ENCODE peak calls at places on chromosomes 4 and X, in six cellular contexts. One of them, this sample, is unnamed. For H3K4me1, the result is how much of the 10 kb centered on the place peaks cover.

GRCh38 chr4:182338059-182338458 is 94.9 kb downstream of the TENM3 start:
- DNase-seq in H9: no peak
- DNase-seq in trophoblast cell: no peak
- DNase-seq in H1: no peak
- DNase-seq in IMR-90: no peak
- DNase-seq in neuronal stem cell: no peak
- DNase-seq in this sample: no peak

GRCh38 chr4:152500798-152501434 is 35.0 kb downstream of the FBXW7 start:
- DNase-seq in trophoblast cell: peak
- DNase-seq in neuronal stem cell: peak
- DNase-seq in IMR-90: peak
- DNase-seq in H9: peak
- DNase-seq in H1: peak
- DNase-seq in this sample: peak

GRCh38 chrX:87517571-87518141 is at the start of gene KLHL4:
- DNase-seq in trophoblast cell: no peak
- DNase-seq in H9: peak
- DNase-seq in neuronal stem cell: peak
- DNase-seq in H1: peak
- DNase-seq in IMR-90: peak
- DNase-seq in this sample: peak

GRCh38 chr4:147340111-147340510 is 140.8 kb upstream of the EDNRA start:
- DNase-seq in IMR-90: peak
- DNase-seq in neuronal stem cell: no peak
- DNase-seq in H9: no peak
- DNase-seq in trophoblast cell: no peak
- DNase-seq in H1: no peak
- DNase-seq in this sample: no peak

GRCh38 chrX:81280148-81280547 is 78.2 kb downstream of the SH3BGRL start:
- DNase-seq in H9: peak
- DNase-seq in trophoblast cell: no peak
- DNase-seq in neuronal stem cell: no peak
- DNase-seq in H1: no peak
- DNase-seq in IMR-90: no peak
- DNase-seq in this sample: peak

GRCh38 chr4:112453321-112453720 is 62.7 kb downstream of the NEUROG2 start:
- DNase-seq in neuronal stem cell: no peak
- DNase-seq in IMR-90: no peak
- DNase-seq in H9: no peak
- DNase-seq in trophoblast cell: no peak
- DNase-seq in H1: no peak
- DNase-seq in this sample: no peak

GRCh38 chr4:153205757-153206156 is 1.5 kb downstream of the TRIM2 start:
- DNase-seq in neuronal stem cell: no peak
- DNase-seq in H9: peak
- DNase-seq in trophoblast cell: peak
- DNase-seq in IMR-90: no peak
- DNase-seq in H1: no peak
- DNase-seq in this sample: peak

GRCh38 chrX:39869846-39870601 is 227.7 kb downstream of the BCOR start:
- DNase-seq in neuronal stem cell: no peak
- DNase-seq in trophoblast cell: no peak
- DNase-seq in IMR-90: peak
- DNase-seq in H9: no peak
- DNase-seq in H1: no peak
- DNase-seq in this sample: no peak

GRCh38 chrX:134251241-134251640 is 14.3 kb downstream of the CCDC160 start:
- DNase-seq in H9: no peak
- DNase-seq in IMR-90: no peak
- DNase-seq in trophoblast cell: no peak
- DNase-seq in neuronal stem cell: no peak
- DNase-seq in H1: no peak
- DNase-seq in this sample: no peak

GRCh38 chrX:52082578-52082977 is 13.6 kb upstream of the MAGED4B start:
- DNase-seq in IMR-90: no peak
- DNase-seq in H1: no peak
- DNase-seq in H9: no peak
- DNase-seq in trophoblast cell: peak
- DNase-seq in neuronal stem cell: no peak
- DNase-seq in this sample: no peak

DNA sequence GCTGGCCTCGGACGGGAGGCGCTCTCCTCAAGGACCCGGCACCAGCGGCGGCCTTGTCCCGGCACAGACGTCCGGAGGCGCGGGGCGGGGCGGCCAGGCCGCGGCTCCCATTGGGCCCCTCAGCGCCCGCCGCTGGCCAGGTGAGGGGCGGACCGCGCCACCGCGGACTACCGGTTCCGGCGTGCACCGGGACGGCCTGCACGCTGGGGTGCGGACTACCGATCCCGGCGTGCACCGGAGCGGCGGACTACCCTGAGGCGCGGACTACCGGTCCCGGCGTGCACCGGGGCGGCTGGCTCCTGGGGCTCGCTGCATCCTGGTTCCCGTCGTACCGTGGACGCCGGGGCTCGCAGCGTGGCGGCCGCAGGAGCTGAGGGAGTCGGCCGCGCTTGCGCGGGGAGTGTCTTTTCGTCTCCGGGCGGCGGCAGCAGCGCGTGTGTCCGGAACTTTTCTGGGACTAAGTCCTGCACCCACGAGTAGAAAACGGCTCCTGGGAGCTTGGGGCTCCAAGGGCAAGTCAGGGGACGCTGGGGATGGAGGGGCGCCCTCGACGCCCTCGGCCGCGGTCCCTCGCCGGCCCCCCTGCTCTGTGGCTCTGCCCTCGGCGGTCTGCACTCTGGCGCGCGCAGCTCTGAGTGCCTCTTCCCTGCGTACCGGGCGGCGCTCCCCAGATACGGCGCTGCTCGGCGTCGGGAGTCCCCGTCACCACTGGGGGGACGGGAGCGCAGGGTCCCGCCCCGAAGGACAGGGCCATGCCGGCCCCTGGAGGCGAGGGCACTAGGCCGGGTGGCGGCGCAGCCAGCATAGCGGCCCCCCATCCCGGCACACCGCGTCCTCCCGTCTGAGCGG is at the start of gene LETM1:
- DNase-seq in neuronal stem cell: peak
- DNase-seq in H9: peak
- DNase-seq in IMR-90: peak
- DNase-seq in trophoblast cell: peak
- DNase-seq in H1: peak
- DNase-seq in this sample: peak
- H3K23ac ChIP-seq in neuronal stem cell: peak
- H3K23ac ChIP-seq in H9: no peak
- H3K23ac ChIP-seq in IMR-90: peak
- H3K23ac ChIP-seq in trophoblast cell: peak
- H3K23ac ChIP-seq in H1: no peak
- H3K23ac ChIP-seq in this sample: peak

DNA sequence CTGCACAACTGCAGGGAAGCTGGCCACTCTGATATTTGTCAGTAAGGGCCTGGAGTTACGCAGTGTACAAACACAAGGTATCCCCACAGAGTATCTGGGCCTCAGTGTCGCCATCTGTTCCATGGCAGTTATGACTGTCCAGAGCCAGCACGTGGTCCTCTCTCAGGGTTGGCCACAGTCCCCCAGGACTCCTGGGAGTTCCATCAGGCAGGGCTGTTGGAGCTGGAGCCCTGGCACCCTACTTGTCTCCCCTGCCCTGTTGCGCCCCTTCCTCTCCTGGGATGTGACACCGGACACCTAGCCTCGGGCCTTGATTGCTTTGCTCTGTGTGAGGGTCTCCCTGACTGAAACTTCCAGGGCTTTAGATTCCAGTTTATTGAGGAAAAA is 8.4 kb downstream of the HTRA3 start:
- DNase-seq in H9: no peak
- DNase-seq in trophoblast cell: no peak
- DNase-seq in H1: no peak
- DNase-seq in neuronal stem cell: no peak
- DNase-seq in IMR-90: peak
- DNase-seq in this sample: no peak
- H3K4ac ChIP-seq in H9: no peak
- H3K4ac ChIP-seq in trophoblast cell: no peak
- H3K4ac ChIP-seq in H1: no peak
- H3K4ac ChIP-seq in neuronal stem cell: no peak
- H3K4ac ChIP-seq in IMR-90: peak
- H3K4ac ChIP-seq in this sample: no peak

DNA sequence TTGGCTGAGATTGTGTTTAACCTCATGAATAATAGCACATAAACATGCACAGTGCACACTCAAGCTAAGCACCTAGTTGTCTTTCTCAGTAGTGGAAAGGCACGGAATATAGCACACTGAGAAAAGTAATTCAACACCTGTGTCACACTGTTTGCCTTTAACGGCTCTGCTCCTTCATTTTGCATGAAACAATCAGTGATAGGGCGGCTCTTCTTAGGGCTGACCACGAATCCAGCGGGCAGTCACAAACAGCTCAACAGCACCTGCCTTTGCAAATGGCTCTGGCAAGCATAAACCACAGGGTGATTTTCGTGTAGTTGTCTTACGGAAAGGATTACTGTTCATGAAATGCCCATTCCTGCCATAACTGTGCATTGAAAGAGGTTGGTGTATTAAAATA is 954.0 kb upstream of the TENM3 start:
- DNase-seq in H9: no peak
- DNase-seq in IMR-90: no peak
- DNase-seq in H1: no peak
- DNase-seq in trophoblast cell: no peak
- DNase-seq in neuronal stem cell: no peak
- DNase-seq in this sample: peak
- H3K4me1 ChIP-seq in H9: under half
- H3K4me1 ChIP-seq in IMR-90: under half
- H3K4me1 ChIP-seq in H1: under half
- H3K4me1 ChIP-seq in trophoblast cell: under half
- H3K4me1 ChIP-seq in neuronal stem cell: under half
- H3K4me1 ChIP-seq in this sample: under half

GRCh38 chrX:47160781-47161180 is 15.8 kb downstream of the RBM10 start:
- DNase-seq in IMR-90: no peak
- DNase-seq in neuronal stem cell: no peak
- DNase-seq in H1: no peak
- DNase-seq in H9: no peak
- DNase-seq in trophoblast cell: peak
- DNase-seq in this sample: no peak
- H3K23ac ChIP-seq in IMR-90: no peak
- H3K23ac ChIP-seq in neuronal stem cell: no peak
- H3K23ac ChIP-seq in H1: no peak
- H3K23ac ChIP-seq in H9: no peak
- H3K23ac ChIP-seq in trophoblast cell: no peak
- H3K23ac ChIP-seq in this sample: no peak

GRCh38 chr4:184536070-184536880 is 61.9 kb upstream of the IRF2 start:
- DNase-seq in IMR-90: no peak
- DNase-seq in H1: no peak
- DNase-seq in trophoblast cell: peak
- DNase-seq in H9: no peak
- DNase-seq in neuronal stem cell: no peak
- DNase-seq in this sample: peak

GRCh38 chr4:184534511-184535391 is 60.4 kb upstream of the IRF2 start:
- DNase-seq in IMR-90: peak
- DNase-seq in trophoblast cell: peak
- DNase-seq in H9: no peak
- DNase-seq in neuronal stem cell: no peak
- DNase-seq in H1: no peak
- DNase-seq in this sample: peak

GRCh38 chr4:184538023-184538599 is 63.8 kb upstream of the IRF2 start:
- DNase-seq in H9: no peak
- DNase-seq in trophoblast cell: peak
- DNase-seq in neuronal stem cell: peak
- DNase-seq in H1: no peak
- DNase-seq in IMR-90: peak
- DNase-seq in this sample: peak

GRCh38 chr4:184537269-184538022 is 63.1 kb upstream of the IRF2 start:
- DNase-seq in IMR-90: peak
- DNase-seq in trophoblast cell: peak
- DNase-seq in H9: peak
- DNase-seq in H1: peak
- DNase-seq in neuronal stem cell: peak
- DNase-seq in this sample: peak

GRCh38 chr4:184536881-184537248 is 62.5 kb upstream of the IRF2 start:
- DNase-seq in trophoblast cell: no peak
- DNase-seq in neuronal stem cell: no peak
- DNase-seq in IMR-90: no peak
- DNase-seq in H1: no peak
- DNase-seq in H9: no peak
- DNase-seq in this sample: peak
- H3K4ac ChIP-seq in trophoblast cell: no peak
- H3K4ac ChIP-seq in neuronal stem cell: no peak
- H3K4ac ChIP-seq in IMR-90: peak
- H3K4ac ChIP-seq in H1: no peak
- H3K4ac ChIP-seq in H9: no peak
- H3K4ac ChIP-seq in this sample: no peak

GRCh38 chr4:3780347-3781171 is 14.4 kb downstream of the ADRA2C start:
- DNase-seq in IMR-90: no peak
- DNase-seq in H1: no peak
- DNase-seq in H9: peak
- DNase-seq in trophoblast cell: peak
- DNase-seq in neuronal stem cell: no peak
- DNase-seq in this sample: peak

GRCh38 chr4:3784469-3785291 is 18.5 kb downstream of the ADRA2C start:
- DNase-seq in neuronal stem cell: no peak
- DNase-seq in trophoblast cell: no peak
- DNase-seq in H1: no peak
- DNase-seq in IMR-90: no peak
- DNase-seq in H9: no peak
- DNase-seq in this sample: no peak

GRCh38 chr4:3783691-3784306 is 17.6 kb downstream of the ADRA2C start:
- DNase-seq in neuronal stem cell: no peak
- DNase-seq in trophoblast cell: peak
- DNase-seq in H9: peak
- DNase-seq in IMR-90: no peak
- DNase-seq in H1: no peak
- DNase-seq in this sample: peak

GRCh38 chr4:3781193-3781886 is 15.2 kb downstream of the ADRA2C start:
- DNase-seq in IMR-90: no peak
- DNase-seq in neuronal stem cell: no peak
- DNase-seq in H9: no peak
- DNase-seq in trophoblast cell: no peak
- DNase-seq in H1: no peak
- DNase-seq in this sample: peak

GRCh38 chr4:3781997-3782930 is 16.1 kb downstream of the ADRA2C start:
- DNase-seq in neuronal stem cell: no peak
- DNase-seq in IMR-90: no peak
- DNase-seq in trophoblast cell: peak
- DNase-seq in H1: no peak
- DNase-seq in H9: no peak
- DNase-seq in this sample: no peak
- H3K4me1 ChIP-seq in neuronal stem cell: under half
- H3K4me1 ChIP-seq in IMR-90: under half
- H3K4me1 ChIP-seq in trophoblast cell: under half
- H3K4me1 ChIP-seq in H1: under half
- H3K4me1 ChIP-seq in H9: under half
- H3K4me1 ChIP-seq in this sample: under half

DNA sequence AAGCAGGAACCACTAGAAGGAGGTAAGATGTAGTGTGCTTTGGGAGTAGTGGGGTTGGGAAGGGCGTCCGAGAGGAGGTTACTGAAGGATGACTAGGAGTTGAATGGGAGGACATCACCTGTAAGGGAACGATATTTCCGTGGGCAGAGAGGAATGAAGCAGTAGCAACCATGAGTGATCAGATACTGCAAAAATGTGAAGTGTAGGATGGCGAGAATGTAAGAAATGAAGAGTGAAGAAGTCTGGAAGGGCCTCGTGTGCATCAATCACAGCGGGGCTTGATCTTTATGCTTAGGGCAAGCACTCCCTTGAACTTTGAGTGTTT is 594 bp downstream of the MSMO1 start:
- DNase-seq in trophoblast cell: peak
- DNase-seq in H9: no peak
- DNase-seq in IMR-90: no peak
- DNase-seq in neuronal stem cell: no peak
- DNase-seq in H1: no peak
- DNase-seq in this sample: no peak
- H3K23ac ChIP-seq in trophoblast cell: no peak
- H3K23ac ChIP-seq in H9: peak
- H3K23ac ChIP-seq in IMR-90: peak
- H3K23ac ChIP-seq in neuronal stem cell: no peak
- H3K23ac ChIP-seq in H1: no peak
- H3K23ac ChIP-seq in this sample: peak

GRCh38 chr4:70901607-70901983 is 574 bp upstream of the MOB1B start:
- DNase-seq in trophoblast cell: peak
- DNase-seq in H1: no peak
- DNase-seq in IMR-90: no peak
- DNase-seq in neuronal stem cell: no peak
- DNase-seq in H9: no peak
- DNase-seq in this sample: no peak
- H3K4ac ChIP-seq in trophoblast cell: no peak
- H3K4ac ChIP-seq in H1: no peak
- H3K4ac ChIP-seq in IMR-90: peak
- H3K4ac ChIP-seq in neuronal stem cell: no peak
- H3K4ac ChIP-seq in H9: no peak
- H3K4ac ChIP-seq in this sample: peak